ENCODE peak calls at places on chromosomes 1 and 21, in six cellular contexts. K is fibroblast of mammary gland, T is IMR-90, C is kidney tubule cell, Q is HTR-8/SVneo, G is SK-MEL-5. W is an unnamed sample.
A peak's percentile ranks its signal among the peaks of the same experiment; 100 is the strongest.

GRCh38 chr1:8430476-8430875 is 112.6 kb downstream of the SLC45A1 start:
- DNase-seq in T (no peak), C (no peak), K (no peak), G (no peak), Q (no peak), W (no peak)

GRCh38 chr1:29328897-29329775 is 92.8 kb downstream of the PTPRU start:
- DNase-seq in K (no peak), Q (no peak), G (no peak), T (no peak), C (no peak), W (no peak)

GRCh38 chr1:11850121-11850520 is 2.5 kb upstream of the NPPA start:
- DNase-seq in Q (no peak), G (no peak), T (no peak), K (no peak), C (no peak), W (no peak)

GRCh38 chr21:33071878-33072306 is 2.0 kb downstream of the OLIG1 start:
- DNase-seq in T (peak; percentile 10), C (peak; percentile 19), Q (no peak), K (peak; percentile 8), G (no peak), W (no peak)

GRCh38 chr1:169133801-169134558 is 27.5 kb downstream of the ATP1B1 start:
- DNase-seq in T (no peak), Q (no peak), C (no peak), G (peak; percentile 22), K (peak; percentile 21), W (no peak)

GRCh38 chr1:83818916-83819315 is 180.0 kb downstream of the TTLL7 start:
- DNase-seq in G (peak; percentile 5), Q (no peak), C (peak; percentile 49), K (peak; percentile 56), T (peak; percentile 3), W (peak; percentile 45)

GRCh38 chr1:56921486-56921885 is 44.3 kb downstream of the C8B start:
- DNase-seq in G (no peak), Q (no peak), T (no peak), C (peak; percentile 22), K (peak; percentile 38), W (peak; percentile 22)

GRCh38 chr21:26840206-26840605 is 5.0 kb downstream of the ADAMTS1 start:
- DNase-seq in G (no peak), Q (no peak), K (no peak), C (no peak), T (no peak), W (peak; percentile 32)

GRCh38 chr1:94095112-94095637 is 25.8 kb downstream of the ABCA4 start:
- DNase-seq in T (peak; percentile 95), G (no peak), C (peak; percentile 46), Q (no peak), K (peak; percentile 89), W (peak; percentile 93)

GRCh38 chr1:234765181-234765580 is 155.2 kb upstream of the IRF2BP2 start:
- DNase-seq in Q (no peak), T (peak; percentile 63), K (no peak), C (no peak), G (no peak), W (no peak)

GRCh38 chr1:106924360-106924759 is 132.1 kb upstream of the PRMT6 start:
- DNase-seq in K (peak; percentile 14), Q (no peak), C (peak; percentile 92), T (peak; percentile 33), G (no peak), W (no peak)

GRCh38 chr21:44871576-44872265 is 1.8 kb downstream of the PTTG1IP start:
- DNase-seq in C (peak; percentile 65), T (peak; percentile 77), G (no peak), Q (no peak), K (peak; percentile 90), W (peak; percentile 91)

GRCh38 chr1:45535988-45536766 is 14.4 kb upstream of the AKR1A1 start:
- DNase-seq in G (no peak), K (no peak), Q (no peak), C (no peak), T (no peak), W (no peak)

GRCh38 chr1:53046930-53047329 is 15.1 kb upstream of the PODN start:
- DNase-seq in K (peak; percentile 73), T (peak; percentile 64), Q (no peak), G (no peak), C (peak; percentile 58), W (peak; percentile 82)

GRCh38 chr1:43545686-43546387 is 15.2 kb downstream of the PTPRF start:
- DNase-seq in G (peak; percentile 49), K (no peak), C (peak; percentile 66), Q (peak; percentile 24), T (no peak), W (no peak)

W was measured in cardiac fibroblast.